ENCODE peak calls at places on chromosomes 13 and 19, in nine cellular contexts. R, K, M, B, O, P, I, L and H are unnamed samples.

GRCh38 chr19:43625918-43626579 is 6.6 kb upstream of the ZNF428 start:
- DNase-seq in R (no peak), K (no peak), M (peak; percentile 58), B (peak; percentile 81), O (no peak), P (no peak), I (no peak), L (no peak), H (no peak)

GRCh38 chr19:45321848-45322247 is 827 bp downstream of the CKM start:
- DNase-seq in R (no peak), K (no peak), M (no peak), B (no peak), O (no peak), P (peak; percentile 69), I (no peak), L (no peak), H (no peak)

GRCh38 chr19:15717781-15718180 is 10.0 kb upstream of the OR10H2 start:
- DNase-seq in R (no peak), K (no peak), M (no peak), B (peak; percentile 42), O (no peak), P (no peak), I (no peak), L (no peak), H (no peak)

GRCh38 chr13:62014299-62014698 is 598.6 kb upstream of the PCDH20 start:
- DNase-seq in R (no peak), K (no peak), M (no peak), B (no peak), O (no peak), P (no peak), I (peak; percentile 40), L (no peak), H (no peak)

GRCh38 chr13:108561152-108561551 is 68.3 kb upstream of the MYO16 start:
- DNase-seq in R (no peak), K (no peak), M (no peak), B (no peak), O (no peak), P (no peak), I (no peak), L (no peak), H (no peak)

GRCh38 chr19:34432797-34433196 is 4.6 kb downstream of the UBA2 start:
- DNase-seq in R (no peak), K (no peak), M (no peak), B (peak; percentile 45), O (no peak), P (no peak), I (peak; percentile 48), L (no peak), H (no peak)

GRCh38 chr19:21483589-21484170 is 21.7 kb upstream of the ZNF429 start:
- DNase-seq in R (peak; percentile 54), K (no peak), M (peak; percentile 82), B (peak; percentile 93), O (peak; percentile 55), P (peak; percentile 43), I (peak; percentile 3), L (no peak), H (no peak)

GRCh38 chr13:100438059-100438788 is 150.4 kb downstream of the GGACT start:
- DNase-seq in R (no peak), K (no peak), M (no peak), B (no peak), O (no peak), P (no peak), I (no peak), L (no peak), H (no peak)

GRCh38 chr13:98409281-98409680 is 167.6 kb downstream of the STK24 start:
- DNase-seq in R (no peak), K (no peak), M (no peak), B (no peak), O (no peak), P (no peak), I (no peak), L (no peak), H (no peak)

GRCh38 chr19:38362076-38362945 is 12.1 kb upstream of the PSMD8 start:
- DNase-seq in R (peak; percentile 50), K (peak; percentile 70), M (peak; percentile 81), B (peak; percentile 98), O (peak; percentile 87), P (peak; percentile 83), I (peak; percentile 57), L (peak; percentile 81), H (peak; percentile 46)

GRCh38 chr13:31224174-31224669 is 24.4 kb downstream of the B3GLCT start:
- DNase-seq in R (no peak), K (no peak), M (no peak), B (no peak), O (no peak), P (no peak), I (no peak), L (no peak), H (no peak)

GRCh38 chr19:1245884-1246816 is 2.2 kb upstream of the MIDN start:
- DNase-seq in R (no peak), K (peak; percentile 90), M (no peak), B (peak; percentile 68), O (no peak), P (peak; percentile 91), I (no peak), L (no peak), H (no peak)

GRCh38 chr19:5632657-5633056 is 9.8 kb downstream of the SAFB start:
- DNase-seq in R (no peak), K (no peak), M (no peak), B (no peak), O (no peak), P (no peak), I (no peak), L (no peak), H (no peak)

GRCh38 chr13:79531542-79532239 is 50.7 kb downstream of the NDFIP2 start:
- DNase-seq in R (no peak), K (no peak), M (no peak), B (no peak), O (no peak), P (no peak), I (no peak), L (no peak), H (no peak)

GRCh38 chr13:53250977-53251376 is 222.4 kb downstream of the OLFM4 start:
- DNase-seq in R (no peak), K (no peak), M (no peak), B (no peak), O (no peak), P (no peak), I (no peak), L (no peak), H (no peak)